ENCODE peak calls at places on chromosomes 3 and 15, in seven cellular contexts. N is mammary epithelial cell, Y is HepG2, V is fibroblast of lung, Q is PC-3, S is keratinocyte, C is neuronal stem cell. A is an unnamed sample.

GRCh38 chr3:170301404-170301803 is 56.1 kb upstream of the SKIL start:
- DNase-seq in N (peak; percentile 44), Y (no peak), V (peak; percentile 62), Q (no peak), S (no peak), C (no peak), A (no peak)

GRCh38 chr3:8618950-8619349 is 25.6 kb downstream of the SSUH2 start:
- DNase-seq in N (no peak), Y (no peak), V (no peak), Q (no peak), S (no peak), C (no peak), A (no peak)

GRCh38 chr3:71050521-71051258 is 532.8 kb downstream of the FOXP1 start:
- DNase-seq in N (peak; percentile 73), Y (peak; percentile 61), V (peak; percentile 96), Q (peak; percentile 50), S (no peak), C (no peak), A (no peak)

GRCh38 chr15:89575656-89576416 is 567 bp downstream of the TICRR start:
- DNase-seq in N (peak; percentile 37), Y (no peak), V (peak; percentile 13), Q (no peak), S (no peak), C (no peak), A (no peak)

GRCh38 chr3:37143821-37144220 is 30.6 kb downstream of the LRRFIP2 start:
- DNase-seq in N (no peak), Y (no peak), V (no peak), Q (no peak), S (no peak), C (no peak), A (no peak)

GRCh38 chr3:187798531-187799520 is 53.6 kb upstream of the BCL6 start:
- DNase-seq in N (no peak), Y (no peak), V (no peak), Q (no peak), S (no peak), C (no peak), A (no peak)

GRCh38 chr3:9172851-9173320 is 76.6 kb downstream of the SRGAP3 start:
- DNase-seq in N (peak; percentile 42), Y (peak; percentile 57), V (no peak), Q (peak; percentile 87), S (no peak), C (no peak), A (no peak)

GRCh38 chr15:40948706-40949473 is 4.4 kb upstream of the CHAC1 start:
- DNase-seq in N (no peak), Y (no peak), V (no peak), Q (no peak), S (no peak), C (no peak), A (no peak)

GRCh38 chr3:64798316-64798715 is 110.5 kb upstream of the ADAMTS9 start:
- DNase-seq in N (no peak), Y (no peak), V (no peak), Q (no peak), S (no peak), C (no peak), A (no peak)

GRCh38 chr3:60463655-60464054 is 787.6 kb downstream of the FHIT start:
- DNase-seq in N (no peak), Y (no peak), V (no peak), Q (no peak), S (no peak), C (no peak), A (no peak)

GRCh38 chr15:68560501-68561113 is 18.2 kb upstream of the CORO2B start:
- DNase-seq in N (no peak), Y (no peak), V (no peak), Q (no peak), S (no peak), C (no peak), A (no peak)

GRCh38 chr3:127209840-127210653 is 17.1 kb downstream of the PRR23E start:
- DNase-seq in N (no peak), Y (no peak), V (no peak), Q (no peak), S (no peak), C (no peak), A (no peak)

GRCh38 chr3:59573911-59574310 is 524.1 kb upstream of the CFAP20DC start:
- DNase-seq in N (peak; percentile 92), Y (no peak), V (peak; percentile 87), Q (peak; percentile 96), S (no peak), C (no peak), A (no peak)

GRCh38 chr3:8324727-8325126 is 176.9 kb upstream of the LMCD1 start:
- DNase-seq in N (peak; percentile 13), Y (peak; percentile 27), V (peak; percentile 40), Q (peak; percentile 58), S (no peak), C (peak; percentile 5), A (no peak)

GRCh38 chr15:64930019-64930652 is 18.4 kb downstream of the ANKDD1A start:
- DNase-seq in N (no peak), Y (no peak), V (no peak), Q (no peak), S (no peak), C (no peak), A (no peak)

GRCh38 chr15:92316586-92317295 is 76.9 kb upstream of the ST8SIA2 start:
- DNase-seq in N (no peak), Y (no peak), V (no peak), Q (no peak), S (no peak), C (no peak), A (no peak)

GRCh38 chr3:184129012-184129411 is 6.1 kb upstream of the EIF2B5 start:
- DNase-seq in N (peak; percentile 32), Y (peak; percentile 48), V (peak; percentile 50), Q (peak; percentile 55), S (no peak), C (peak; percentile 31), A (peak; percentile 25)

GRCh38 chr3:195151402-195151801 is 119.6 kb downstream of the XXYLT1 start:
- DNase-seq in N (no peak), Y (no peak), V (no peak), Q (no peak), S (no peak), C (no peak), A (no peak)

GRCh38 chr3:195150194-195151118 is 120.5 kb downstream of the XXYLT1 start:
- DNase-seq in N (no peak), Y (no peak), V (peak; percentile 92), Q (peak; percentile 78), S (no peak), C (no peak), A (peak; percentile 48)

GRCh38 chr3:195149292-195149691 is 121.7 kb downstream of the XXYLT1 start:
- DNase-seq in N (no peak), Y (no peak), V (no peak), Q (no peak), S (no peak), C (no peak), A (no peak)

GRCh38 chr3:195147649-195148121 is 123.3 kb downstream of the XXYLT1 start:
- DNase-seq in N (no peak), Y (no peak), V (no peak), Q (no peak), S (no peak), C (no peak), A (no peak)

DNA sequence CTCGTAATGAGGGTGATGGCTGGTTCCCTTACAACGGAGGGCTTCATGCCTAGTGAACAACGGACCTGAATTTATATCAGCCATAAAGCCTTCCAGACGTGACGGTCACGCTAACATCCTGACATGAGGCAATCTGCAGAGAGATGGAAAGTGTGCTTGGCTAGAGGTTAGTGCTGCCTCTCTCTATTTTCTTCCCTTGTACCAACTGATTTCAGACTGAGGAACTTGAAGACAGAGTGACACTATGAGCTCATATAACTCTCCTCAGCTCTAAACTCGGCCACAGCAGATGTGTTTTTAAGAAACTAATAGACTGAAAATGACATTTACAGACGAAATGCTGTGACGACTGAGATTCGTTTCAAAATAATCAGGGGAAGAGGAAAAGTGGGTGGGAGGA is 122.4 kb downstream of the XXYLT1 start:
- DNase-seq in N (no peak), Y (no peak), V (no peak), Q (no peak), S (no peak), C (no peak), A (no peak)
- H3K4me3 ChIP-seq in N (no peak overlapping the region), Y (no peak overlapping the region), V (no peak overlapping the region), Q (no peak overlapping the region), S (no peak overlapping the region), C (no peak overlapping the region), A (no peak overlapping the region)

DNA sequence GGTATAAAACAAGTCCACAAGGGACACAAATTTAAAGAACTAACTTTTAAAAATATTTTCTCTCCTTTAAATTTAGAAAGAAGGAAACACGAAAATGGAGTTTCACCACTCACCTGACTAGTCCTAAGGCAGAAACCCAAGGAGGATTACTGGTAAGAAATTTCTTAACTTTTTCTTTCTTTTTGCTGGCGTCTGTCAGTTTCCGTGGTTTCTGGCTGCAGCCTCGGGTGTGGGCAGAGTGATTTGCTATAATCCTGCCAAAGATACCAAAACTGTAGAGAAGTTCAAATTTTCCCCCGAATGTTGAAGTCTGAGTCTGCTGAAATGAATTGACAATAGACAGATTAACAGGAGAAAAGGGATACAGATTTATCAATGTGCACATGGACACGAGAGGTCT is 843.6 kb upstream of the ALCAM start:
- DNase-seq in N (no peak), Y (no peak), V (peak; percentile 4), Q (no peak), S (no peak), C (no peak), A (no peak)
- H3K27ac ChIP-seq in N (no peak overlapping the region), Y (no peak overlapping the region), V (no peak overlapping the region), Q (no peak overlapping the region), S (no peak overlapping the region), C (no peak overlapping the region), A (no peak overlapping the region)

GRCh38 chr3:159654183-159655134 is 334.2 kb upstream of the IL12A start:
- DNase-seq in N (no peak), Y (no peak), V (no peak), Q (peak; percentile 89), S (no peak), C (no peak), A (no peak)

GRCh38 chr3:159652452-159652851 is 336.2 kb upstream of the IL12A start:
- DNase-seq in N (no peak), Y (no peak), V (no peak), Q (no peak), S (no peak), C (no peak), A (no peak)

GRCh38 chr3:159645874-159646273 is 342.8 kb upstream of the IL12A start:
- DNase-seq in N (no peak), Y (no peak), V (no peak), Q (peak; percentile 13), S (no peak), C (no peak), A (no peak)

GRCh38 chr3:159650751-159651150 is 337.9 kb upstream of the IL12A start:
- DNase-seq in N (no peak), Y (no peak), V (no peak), Q (peak; percentile 64), S (no peak), C (no peak), A (no peak)

GRCh38 chr3:159649951-159650350 is 338.7 kb upstream of the IL12A start:
- DNase-seq in N (no peak), Y (no peak), V (no peak), Q (no peak), S (no peak), C (no peak), A (no peak)
- H3K4me2 ChIP-seq in N (no peak overlapping the region), Y (no peak overlapping the region), V (no peak overlapping the region), Q (no peak overlapping the region), S (no peak overlapping the region), C (no peak overlapping the region), A (no peak overlapping the region)

GRCh38 chr15:33154366-33155166 is 39.9 kb downstream of the FMN1 start:
- DNase-seq in N (peak; percentile 98), Y (no peak), V (peak; percentile 87), Q (no peak), S (peak; percentile 21), C (no peak), A (peak; percentile 38)
- H3K4me3 ChIP-seq in N (no peak overlapping the region), Y (no peak overlapping the region), V (no peak overlapping the region), Q (no peak overlapping the region), S (no peak overlapping the region), C (no peak overlapping the region), A (no peak overlapping the region)

A was measured in PC-9.